ENCODE peak calls at places on chromosome 9, in seven cellular contexts. S, E, C, N, T, V and F are unnamed samples.

GRCh38 chr9:76592105-76593010 is 133.4 kb downstream of the GCNT1 start:
- DNase-seq in T (peak; percentile 42), E (no peak), S (no peak), C (no peak), N (no peak), V (no peak), F (no peak)

GRCh38 chr9:114958021-114958846 is 27.8 kb upstream of the TNFSF8 start:
- DNase-seq in C (no peak), N (peak; percentile 60), S (no peak), T (peak; percentile 50), E (peak; percentile 47), V (no peak), F (peak; percentile 57)

GRCh38 chr9:37156781-37157356 is 36.5 kb downstream of the ZCCHC7 start:
- DNase-seq in S (no peak), T (peak; percentile 55), N (no peak), E (no peak), C (no peak), V (no peak), F (no peak)

GRCh38 chr9:35611230-35611797 is 6.3 kb downstream of the TESK1 start:
- DNase-seq in V (peak; percentile 35), S (peak; percentile 12), C (peak; percentile 56), E (peak; percentile 59), T (peak; percentile 49), N (no peak), F (peak; percentile 61)

GRCh38 chr9:8821910-8822666 is 1022.5 kb upstream of the DMAC1 start:
- DNase-seq in E (no peak), N (no peak), C (no peak), T (no peak), V (no peak), S (no peak), F (no peak)

GRCh38 chr9:126588491-126589168 is 25.1 kb upstream of the LMX1B start:
- DNase-seq in T (no peak), V (no peak), N (peak; percentile 51), E (no peak), S (no peak), C (no peak), F (no peak)

GRCh38 chr9:13279284-13280162 is at the start of gene MPDZ:
- DNase-seq in E (peak; percentile 89), C (peak; percentile 85), V (peak; percentile 69), S (peak; percentile 59), N (peak; percentile 83), T (peak; percentile 63), F (peak; percentile 71)

GRCh38 chr9:127224883-127225739 is 39.5 kb upstream of the GARNL3 start:
- DNase-seq in C (peak; percentile 100), N (peak; percentile 99), V (peak; percentile 90), E (peak; percentile 99), T (peak; percentile 73), S (peak; percentile 83), F (peak; percentile 98)

GRCh38 chr9:93061791-93062299 is 3.3 kb downstream of the SUSD3 start:
- DNase-seq in N (no peak), S (peak; percentile 42), V (no peak), T (no peak), C (no peak), E (peak; percentile 16), F (no peak)

GRCh38 chr9:99556998-99557397 is 264.7 kb upstream of the NR4A3 start:
- DNase-seq in E (no peak), C (no peak), N (no peak), S (no peak), V (no peak), T (no peak), F (no peak)

GRCh38 chr9:13478235-13478634 is 198.7 kb upstream of the MPDZ start:
- DNase-seq in S (no peak), T (no peak), V (no peak), C (no peak), E (no peak), N (no peak), F (no peak)

GRCh38 chr9:117546894-117547293 is 132.0 kb upstream of the ASTN2 start:
- DNase-seq in E (no peak), S (no peak), N (no peak), V (no peak), C (no peak), T (no peak), F (peak; percentile 14)

GRCh38 chr9:137968235-137968634 is 90.7 kb downstream of the CACNA1B start:
- DNase-seq in S (no peak), N (no peak), T (no peak), V (no peak), E (peak; percentile 13), C (peak; percentile 47), F (no peak)

GRCh38 chr9:84670106-84670800 is 724 bp downstream of the NTRK2 start:
- DNase-seq in E (peak; percentile 55), C (peak; percentile 75), V (no peak), T (no peak), N (peak; percentile 42), S (no peak), F (no peak)

GRCh38 chr9:26131891-26132290 is 453.6 kb upstream of the TUSC1 start:
- DNase-seq in C (no peak), T (peak; percentile 59), V (peak; percentile 8), E (no peak), N (no peak), S (no peak), F (peak; percentile 6)

GRCh38 chr9:95381243-95381642 is 63.7 kb upstream of the FANCC start:
- DNase-seq in E (no peak), V (peak; percentile 70), C (no peak), N (no peak), S (no peak), T (peak; percentile 60), F (no peak)

GRCh38 chr9:136225748-136226679 is 19.6 kb downstream of the QSOX2 start:
- DNase-seq in E (peak; percentile 67), N (peak; percentile 46), C (peak; percentile 84), T (peak; percentile 36), V (peak; percentile 44), S (no peak), F (peak; percentile 46)

GRCh38 chr9:134177624-134178393 is 13.4 kb upstream of the RNU6ATAC start:
- DNase-seq in V (no peak), T (no peak), E (no peak), S (no peak), N (peak; percentile 11), C (no peak), F (peak; percentile 11)

GRCh38 chr9:126430124-126430523 is 103.5 kb downstream of the MVB12B start:
- DNase-seq in N (no peak), T (no peak), C (peak; percentile 38), V (no peak), S (no peak), E (no peak), F (no peak)

GRCh38 chr9:127878001-127878651 is 651 bp upstream of the AK1 start:
- DNase-seq in N (no peak), S (no peak), E (no peak), T (no peak), V (no peak), C (peak; percentile 66), F (no peak)

GRCh38 chr9:133882849-133883248 is 109.3 kb downstream of the VAV2 start:
- DNase-seq in T (no peak), C (no peak), S (peak; percentile 97), V (no peak), N (no peak), E (no peak), F (no peak)

GRCh38 chr9:106622148-106622547 is 240.8 kb upstream of the ZNF462 start:
- DNase-seq in V (no peak), N (no peak), E (no peak), S (peak; percentile 70), T (no peak), C (no peak), F (no peak)